ENCODE peak calls at places on chromosome 18, in seven cellular contexts. F is uterus; N is NCI-H1105; Z is head of caudate nucleus; P is mucosa of descending colon; H is SK-MEL-5; M is activated CD4-positive, alpha-beta memory T cell treated with anti-CD3 and anti-CD28 coated beads, Interleukin-2, amount 10 ng/mL, durations not matched to agents 7 days and 5 days. X is an unnamed sample.

GRCh38 chr18:23689616-23690504 is 607 bp downstream of the LAMA3 start:
- DNase-seq in F (peak), N (no peak), Z (no peak), P (peak), H (no peak), M (no peak), X (peak)

GRCh38 chr18:55406374-55407045 is 181.5 kb downstream of the TCF4 start:
- DNase-seq in F (no peak), N (peak), Z (peak), P (no peak), H (no peak), M (no peak), X (no peak)

GRCh38 chr18:58856881-58857280 is 7.8 kb upstream of the ZNF532 start:
- DNase-seq in F (no peak), N (no peak), Z (no peak), P (no peak), H (no peak), M (no peak), X (no peak)

GRCh38 chr18:79604913-79605235 is 74.7 kb upstream of the CTDP1 start:
- DNase-seq in F (no peak), N (no peak), Z (no peak), P (no peak), H (no peak), M (no peak), X (no peak)

GRCh38 chr18:80022613-80023012 is 11.6 kb upstream of the RBFA start:
- DNase-seq in F (no peak), N (peak), Z (no peak), P (no peak), H (peak), M (no peak), X (no peak)

GRCh38 chr18:46429649-46430224 is 227.3 kb downstream of the LOXHD1 start:
- DNase-seq in F (no peak), N (no peak), Z (no peak), P (no peak), H (no peak), M (no peak), X (no peak)

GRCh38 chr18:58896734-58897508 is 32.2 kb downstream of the ZNF532 start:
- DNase-seq in F (no peak), N (no peak), Z (no peak), P (no peak), H (no peak), M (no peak), X (no peak)

GRCh38 chr18:27581261-27581904 is 396.3 kb upstream of the CHST9 start:
- DNase-seq in F (no peak), N (no peak), Z (no peak), P (no peak), H (no peak), M (no peak), X (no peak)

GRCh38 chr18:70422061-70422965 is 133.5 kb downstream of the SOCS6 start:
- DNase-seq in F (peak), N (peak), Z (no peak), P (peak), H (peak), M (no peak), X (peak)

GRCh38 chr18:32469190-32469611 is 1.5 kb downstream of the GAREM1 start:
- DNase-seq in F (peak), N (peak), Z (peak), P (peak), H (peak), M (no peak), X (no peak)

GRCh38 chr18:31247574-31248199 is 70.3 kb upstream of the DSG1 start:
- DNase-seq in F (no peak), N (no peak), Z (no peak), P (no peak), H (no peak), M (no peak), X (no peak)

GRCh38 chr18:79402977-79403722 is 7.4 kb downstream of the NFATC1 start:
- DNase-seq in F (peak), N (no peak), Z (peak), P (peak), H (no peak), M (peak), X (peak)

X was measured in left lung.